ENCODE peak calls at places on chromosomes 16 and 17, in five cellular contexts. One of them, this sample, is unnamed.

GRCh38 chr17:48513097-48513496 is 17.7 kb downstream of the HOXB1 start:
- DNase-seq in H9: no peak
- DNase-seq in neuronal stem cell: no peak
- DNase-seq in mesenchymal stem cell: no peak
- DNase-seq in H1: no peak
- DNase-seq in this sample: peak; percentile 76

GRCh38 chr16:48054881-48055601 is 100.8 kb downstream of the ABCC12 start:
- DNase-seq in mesenchymal stem cell: peak; percentile 56
- DNase-seq in H1: no peak
- DNase-seq in neuronal stem cell: peak; percentile 48
- DNase-seq in H9: peak; percentile 73
- DNase-seq in this sample: peak; percentile 65

GRCh38 chr16:52725043-52725442 is 178.1 kb upstream of the TOX3 start:
- DNase-seq in H1: no peak
- DNase-seq in neuronal stem cell: no peak
- DNase-seq in H9: no peak
- DNase-seq in mesenchymal stem cell: no peak
- DNase-seq in this sample: no peak

GRCh38 chr17:62614142-62614541 is 13.3 kb upstream of the MRC2 start:
- DNase-seq in H9: no peak
- DNase-seq in mesenchymal stem cell: peak; percentile 69
- DNase-seq in H1: no peak
- DNase-seq in neuronal stem cell: no peak
- DNase-seq in this sample: no peak

GRCh38 chr16:55661842-55662479 is 6.2 kb downstream of the SLC6A2 start:
- DNase-seq in neuronal stem cell: no peak
- DNase-seq in H1: no peak
- DNase-seq in H9: no peak
- DNase-seq in mesenchymal stem cell: no peak
- DNase-seq in this sample: peak; percentile 85

GRCh38 chr17:14886200-14886739 is 378.9 kb downstream of the PMP22 start:
- DNase-seq in H9: peak; percentile 50
- DNase-seq in neuronal stem cell: no peak
- DNase-seq in H1: peak; percentile 0
- DNase-seq in mesenchymal stem cell: no peak
- DNase-seq in this sample: peak; percentile 17

GRCh38 chr16:47925811-47926460 is 229.9 kb downstream of the ABCC12 start:
- DNase-seq in H9: no peak
- DNase-seq in H1: no peak
- DNase-seq in mesenchymal stem cell: no peak
- DNase-seq in neuronal stem cell: no peak
- DNase-seq in this sample: peak; percentile 98

GRCh38 chr17:5443728-5444127 is 4.8 kb upstream of the C1QBP start:
- DNase-seq in mesenchymal stem cell: no peak
- DNase-seq in neuronal stem cell: no peak
- DNase-seq in H9: no peak
- DNase-seq in H1: no peak
- DNase-seq in this sample: no peak

GRCh38 chr17:66290097-66290722 is 12.2 kb upstream of the PRKCA start:
- DNase-seq in mesenchymal stem cell: no peak
- DNase-seq in neuronal stem cell: no peak
- DNase-seq in H1: no peak
- DNase-seq in H9: no peak
- DNase-seq in this sample: no peak

GRCh38 chr16:4313563-4314531 is 2.0 kb upstream of the GLIS2 start:
- DNase-seq in neuronal stem cell: no peak
- DNase-seq in H9: peak; percentile 84
- DNase-seq in mesenchymal stem cell: peak; percentile 59
- DNase-seq in H1: no peak
- DNase-seq in this sample: peak; percentile 77

GRCh38 chr16:29839822-29840221 is 19.6 kb downstream of the MVP start:
- DNase-seq in neuronal stem cell: no peak
- DNase-seq in H1: no peak
- DNase-seq in mesenchymal stem cell: no peak
- DNase-seq in H9: no peak
- DNase-seq in this sample: no peak

GRCh38 chr17:3990391-3991127 is 26.3 kb upstream of the ATP2A3 start:
- DNase-seq in H9: peak; percentile 22
- DNase-seq in neuronal stem cell: no peak
- DNase-seq in H1: no peak
- DNase-seq in mesenchymal stem cell: no peak
- DNase-seq in this sample: no peak

GRCh38 chr16:85391175-85391707 is 221.9 kb upstream of the GSE1 start:
- DNase-seq in H1: no peak
- DNase-seq in mesenchymal stem cell: no peak
- DNase-seq in H9: no peak
- DNase-seq in neuronal stem cell: no peak
- DNase-seq in this sample: no peak

GRCh38 chr17:9703781-9704082 is 58.4 kb downstream of the USP43 start:
- DNase-seq in H1: no peak
- DNase-seq in neuronal stem cell: no peak
- DNase-seq in H9: no peak
- DNase-seq in mesenchymal stem cell: no peak
- DNase-seq in this sample: no peak

GRCh38 chr16:66858740-66859396 is 14.7 kb downstream of the CA7 start:
- DNase-seq in mesenchymal stem cell: peak; percentile 50
- DNase-seq in H1: no peak
- DNase-seq in neuronal stem cell: no peak
- DNase-seq in H9: no peak
- DNase-seq in this sample: peak; percentile 35

GRCh38 chr17:74513987-74514631 is 17.2 kb downstream of the CD300LB start:
- DNase-seq in H1: no peak
- DNase-seq in H9: peak; percentile 67
- DNase-seq in mesenchymal stem cell: peak; percentile 79
- DNase-seq in neuronal stem cell: peak; percentile 36
- DNase-seq in this sample: peak; percentile 59

GRCh38 chr16:25614836-25615235 is 76.9 kb upstream of the HS3ST4 start:
- DNase-seq in neuronal stem cell: no peak
- DNase-seq in mesenchymal stem cell: no peak
- DNase-seq in H1: no peak
- DNase-seq in H9: no peak
- DNase-seq in this sample: no peak

GRCh38 chr16:87780385-87780989 is 14.7 kb upstream of the KLHDC4 start:
- DNase-seq in mesenchymal stem cell: no peak
- DNase-seq in neuronal stem cell: no peak
- DNase-seq in H9: no peak
- DNase-seq in H1: no peak
- DNase-seq in this sample: no peak

GRCh38 chr17:37461668-37462067 is 28.0 kb upstream of the DUSP14 start:
- DNase-seq in mesenchymal stem cell: no peak
- DNase-seq in H1: no peak
- DNase-seq in H9: no peak
- DNase-seq in neuronal stem cell: no peak
- DNase-seq in this sample: no peak

GRCh38 chr16:88505405-88506082 is 52.5 kb downstream of the ZFPM1 start:
- DNase-seq in mesenchymal stem cell: no peak
- DNase-seq in H1: no peak
- DNase-seq in H9: peak; percentile 50
- DNase-seq in neuronal stem cell: no peak
- DNase-seq in this sample: no peak

GRCh38 chr17:9529033-9529748 is 46.4 kb downstream of the STX8 start:
- DNase-seq in mesenchymal stem cell: peak; percentile 53
- DNase-seq in neuronal stem cell: no peak
- DNase-seq in H9: no peak
- DNase-seq in H1: no peak
- DNase-seq in this sample: no peak

GRCh38 chr17:47733414-47734288 is 615 bp downstream of the TBX21 start:
- DNase-seq in mesenchymal stem cell: no peak
- DNase-seq in neuronal stem cell: no peak
- DNase-seq in H1: no peak
- DNase-seq in H9: peak; percentile 53
- DNase-seq in this sample: no peak

GRCh38 chr17:18141210-18141803 is 32.8 kb downstream of the MYO15A start:
- DNase-seq in mesenchymal stem cell: peak; percentile 64
- DNase-seq in H1: no peak
- DNase-seq in neuronal stem cell: peak; percentile 47
- DNase-seq in H9: no peak
- DNase-seq in this sample: peak; percentile 45

GRCh38 chr17:72861811-72862210 is 230.7 kb downstream of the SLC39A11 start:
- DNase-seq in neuronal stem cell: no peak
- DNase-seq in H1: no peak
- DNase-seq in H9: no peak
- DNase-seq in mesenchymal stem cell: no peak
- DNase-seq in this sample: no peak

GRCh38 chr17:61583242-61583641 is 7.8 kb downstream of the NACA2 start:
- DNase-seq in mesenchymal stem cell: peak; percentile 69
- DNase-seq in H1: no peak
- DNase-seq in H9: no peak
- DNase-seq in neuronal stem cell: no peak
- DNase-seq in this sample: no peak

GRCh38 chr16:31916056-31916488 is 42.5 kb downstream of the ZNF267 start:
- DNase-seq in mesenchymal stem cell: no peak
- DNase-seq in neuronal stem cell: no peak
- DNase-seq in H9: no peak
- DNase-seq in H1: no peak
- DNase-seq in this sample: no peak

GRCh38 chr16:66278604-66279262 is 87.8 kb upstream of the CDH5 start:
- DNase-seq in neuronal stem cell: no peak
- DNase-seq in H9: peak; percentile 49
- DNase-seq in H1: no peak
- DNase-seq in mesenchymal stem cell: no peak
- DNase-seq in this sample: peak; percentile 87

GRCh38 chr17:50440838-50441829 is 15.1 kb downstream of the ACSF2 start:
- DNase-seq in H9: no peak
- DNase-seq in mesenchymal stem cell: no peak
- DNase-seq in neuronal stem cell: no peak
- DNase-seq in H1: no peak
- DNase-seq in this sample: no peak

GRCh38 chr16:67897231-67897630 is 4.2 kb downstream of the PSKH1 start:
- DNase-seq in H1: no peak
- DNase-seq in mesenchymal stem cell: peak; percentile 55
- DNase-seq in H9: no peak
- DNase-seq in neuronal stem cell: no peak
- DNase-seq in this sample: no peak

GRCh38 chr17:58313815-58314705 is 14.5 kb downstream of the TSPOAP1 start:
- DNase-seq in neuronal stem cell: no peak
- DNase-seq in mesenchymal stem cell: no peak
- DNase-seq in H1: no peak
- DNase-seq in H9: no peak
- DNase-seq in this sample: peak; percentile 17

GRCh38 chr17:65518256-65518655 is 43.2 kb downstream of the AXIN2 start:
- DNase-seq in neuronal stem cell: no peak
- DNase-seq in H9: no peak
- DNase-seq in H1: no peak
- DNase-seq in mesenchymal stem cell: no peak
- DNase-seq in this sample: no peak

GRCh38 chr17:30378191-30378796 is 433 bp upstream of the CPD start:
- DNase-seq in neuronal stem cell: no peak
- DNase-seq in H1: no peak
- DNase-seq in H9: no peak
- DNase-seq in mesenchymal stem cell: no peak
- DNase-seq in this sample: no peak

GRCh38 chr17:69870091-69870530 is 204.9 kb upstream of the KCNJ16 start:
- DNase-seq in H1: peak; percentile 50
- DNase-seq in mesenchymal stem cell: peak; percentile 78
- DNase-seq in neuronal stem cell: peak; percentile 17
- DNase-seq in H9: no peak
- DNase-seq in this sample: peak; percentile 59
- H2BK120ac ChIP-seq in H1: no peak overlapping the region
- H2BK120ac ChIP-seq in mesenchymal stem cell: no peak overlapping the region
- H2BK120ac ChIP-seq in neuronal stem cell: no peak overlapping the region
- H2BK120ac ChIP-seq in H9: no peak overlapping the region
- H2BK120ac ChIP-seq in this sample: no peak overlapping the region

DNA sequence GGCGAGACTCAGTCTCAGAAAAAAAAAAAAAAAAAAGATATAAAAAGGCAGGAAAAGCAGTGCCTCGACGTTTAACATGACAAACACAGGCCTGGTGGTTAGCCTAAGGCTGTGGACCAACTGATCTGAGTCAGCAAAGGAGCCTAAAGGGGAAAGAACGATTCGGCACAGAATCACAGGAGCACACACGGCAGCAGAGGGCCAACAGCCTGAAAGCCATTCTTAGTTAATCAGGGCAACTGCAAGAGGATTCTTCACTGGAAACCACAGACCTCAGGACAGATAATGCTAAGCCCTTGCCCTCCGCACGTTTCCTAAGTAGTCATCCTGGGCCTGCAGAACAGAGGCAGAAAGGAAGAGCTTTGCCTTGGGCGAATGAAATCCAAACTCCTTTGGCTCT is 14.7 kb downstream of the TMEM11 start:
- DNase-seq in neuronal stem cell: no peak
- DNase-seq in mesenchymal stem cell: peak; percentile 70
- DNase-seq in H1: peak; percentile 65
- DNase-seq in H9: peak; percentile 84
- DNase-seq in this sample: peak; percentile 60
- H2BK12ac ChIP-seq in neuronal stem cell: no peak overlapping the region
- H2BK12ac ChIP-seq in mesenchymal stem cell: no peak overlapping the region
- H2BK12ac ChIP-seq in H1: peak overlapping the region; percentile 12
- H2BK12ac ChIP-seq in H9: no peak overlapping the region
- H2BK12ac ChIP-seq in this sample: no peak overlapping the region

DNA sequence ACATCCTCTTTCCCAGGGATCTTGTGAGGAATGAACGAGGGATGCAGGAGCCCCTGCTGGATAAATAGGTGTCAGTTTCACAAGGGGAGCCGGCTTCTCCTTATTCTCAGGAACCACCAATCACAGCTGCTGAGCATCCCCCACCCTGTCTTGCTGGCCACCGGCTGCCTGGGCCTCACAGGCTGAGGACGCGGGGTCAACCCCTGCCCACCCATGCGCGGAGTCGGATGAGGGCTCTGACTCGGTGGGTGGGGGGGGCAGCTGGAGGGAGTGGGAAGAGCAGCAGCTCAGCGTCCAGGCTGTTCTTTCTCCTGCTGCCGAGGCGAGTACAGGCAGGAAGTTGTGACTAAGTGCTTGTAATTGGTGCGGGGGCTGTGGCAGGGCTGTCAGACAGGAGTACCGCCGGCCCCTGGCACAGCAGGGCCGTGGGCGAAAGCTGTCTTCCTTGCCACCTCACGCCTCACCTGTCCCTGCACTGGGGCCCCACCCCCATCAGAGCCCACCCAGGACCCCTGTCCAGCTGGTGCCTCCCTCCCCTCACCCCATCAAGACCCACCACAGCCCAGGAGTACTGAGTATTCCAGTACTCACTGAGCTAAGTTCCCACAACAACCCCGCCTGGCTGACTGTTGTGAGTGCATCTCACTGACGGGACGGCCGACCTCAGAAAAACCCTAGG is 11.0 kb upstream of the DPEP1 start:
- DNase-seq in H9: peak; percentile 70
- DNase-seq in neuronal stem cell: peak; percentile 70
- DNase-seq in mesenchymal stem cell: peak; percentile 91
- DNase-seq in H1: no peak
- DNase-seq in this sample: no peak
- H2BK120ac ChIP-seq in H9: no peak overlapping the region
- H2BK120ac ChIP-seq in neuronal stem cell: no peak overlapping the region
- H2BK120ac ChIP-seq in mesenchymal stem cell: no peak overlapping the region
- H2BK120ac ChIP-seq in H1: no peak overlapping the region
- H2BK120ac ChIP-seq in this sample: no peak overlapping the region

DNA sequence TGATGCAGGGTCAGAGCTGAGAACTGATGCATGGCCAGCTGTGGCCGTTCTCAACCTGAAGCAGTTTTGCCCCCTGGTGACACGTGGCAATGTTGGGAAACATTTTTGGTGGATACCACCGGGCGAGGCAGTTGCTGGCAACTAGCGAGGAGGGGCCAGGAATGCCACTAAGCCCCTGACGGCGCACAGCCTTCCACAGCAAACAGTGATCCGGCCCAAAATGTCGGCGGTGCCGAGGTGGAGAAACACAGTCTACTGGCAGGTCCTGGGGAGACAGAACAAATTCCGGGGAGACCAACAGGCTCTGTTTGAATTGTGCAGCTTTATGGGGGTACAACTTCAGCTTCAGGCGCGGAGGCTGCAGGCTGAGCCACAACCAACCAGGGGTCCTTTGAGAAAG is 8.2 kb downstream of the SLC26A11 start:
- DNase-seq in neuronal stem cell: no peak
- DNase-seq in H1: no peak
- DNase-seq in H9: no peak
- DNase-seq in mesenchymal stem cell: no peak
- DNase-seq in this sample: no peak
- H2BK12ac ChIP-seq in neuronal stem cell: no peak overlapping the region
- H2BK12ac ChIP-seq in H1: no peak overlapping the region
- H2BK12ac ChIP-seq in H9: no peak overlapping the region
- H2BK12ac ChIP-seq in mesenchymal stem cell: no peak overlapping the region
- H2BK12ac ChIP-seq in this sample: no peak overlapping the region

This sample was measured in trophoblast cell.